ENCODE peak calls at places on chromosomes 6 and 20, in nine cellular contexts. U is NT2/D1; A is naive thymus-derived CD4-positive, alpha-beta T cell; C is GM23338; E is CD8-positive, alpha-beta T cell; M is aorta; Z is OCI-LY7; X is heart left ventricle; V is cardiac muscle cell. H is an unnamed sample. For H3K4me1, the result is how much of the 10 kb centered on the place peaks cover.

GRCh38 chr6:155436981-155437749 is 18.5 kb downstream of the NOX3 start:
- DNase-seq in C (no peak), E (no peak), X (no peak), Z (no peak), M (no peak), U (no peak), A (no peak), V (peak), H (no peak)

GRCh38 chr20:37361336-37361735 is 15.4 kb downstream of the SRC start:
- DNase-seq in U (no peak), A (no peak), E (no peak), V (no peak), C (no peak), Z (no peak), X (no peak), M (peak), H (no peak)

GRCh38 chr20:18524646-18525045 is 16.9 kb downstream of the SEC23B start:
- DNase-seq in U (no peak), E (no peak), V (peak), Z (no peak), C (no peak), A (no peak), X (no peak), M (no peak), H (no peak)

GRCh38 chr6:132749111-132749510 is 8.6 kb downstream of the VNN2 start:
- DNase-seq in X (no peak), M (no peak), A (no peak), C (no peak), U (no peak), E (no peak), V (peak), Z (no peak), H (no peak)

GRCh38 chr6:1701668-1702353 is 92.1 kb downstream of the FOXC1 start:
- DNase-seq in M (peak), Z (no peak), V (peak), U (no peak), C (peak), E (no peak), X (no peak), A (no peak), H (no peak)

GRCh38 chr6:56949925-56950495 is 4.9 kb upstream of the BEND6 start:
- DNase-seq in X (no peak), U (no peak), E (no peak), V (peak), A (no peak), C (no peak), Z (no peak), M (no peak), H (no peak)

GRCh38 chr6:33815854-33816253 is 12.1 kb upstream of the MLN start:
- DNase-seq in X (no peak), Z (peak), M (no peak), A (no peak), C (peak), E (no peak), U (no peak), V (peak), H (no peak)

GRCh38 chr6:167153523-167153959 is 4.2 kb downstream of the GPR31 start:
- DNase-seq in E (no peak), C (no peak), A (no peak), X (no peak), V (peak), M (no peak), U (no peak), Z (peak), H (no peak)

GRCh38 chr6:17269840-17270239 is 11.3 kb upstream of the RBM24 start:
- DNase-seq in E (no peak), V (no peak), X (no peak), M (no peak), A (no peak), U (no peak), Z (no peak), C (no peak), H (no peak)

GRCh38 chr6:122154912-122155516 is 244.4 kb upstream of the HSF2 start:
- DNase-seq in E (no peak), Z (no peak), A (no peak), X (peak), C (peak), U (no peak), V (no peak), M (no peak), H (no peak)

GRCh38 chr6:11978169-11978987 is 33.7 kb upstream of the HIVEP1 start:
- DNase-seq in C (no peak), A (no peak), E (no peak), Z (no peak), U (no peak), V (no peak), M (no peak), X (no peak), H (no peak)

GRCh38 chr20:40493071-40493470 is 196.0 kb downstream of the MAFB start:
- DNase-seq in Z (no peak), A (no peak), E (no peak), C (no peak), V (peak), U (no peak), X (peak), M (peak), H (peak)

GRCh38 chr6:166104107-166104506 is 63.5 kb downstream of the TBXT start:
- DNase-seq in U (no peak), X (no peak), M (no peak), A (no peak), V (peak), C (no peak), Z (no peak), E (no peak), H (no peak)

GRCh38 chr6:138400326-138400725 is 3.7 kb upstream of the HEBP2 start:
- DNase-seq in X (no peak), M (no peak), Z (no peak), E (no peak), C (no peak), U (no peak), A (no peak), V (no peak), H (no peak)

GRCh38 chr20:59783020-59784010 is 150.1 kb downstream of the SYCP2 start:
- DNase-seq in Z (peak), V (peak), X (peak), C (peak), M (peak), U (peak), E (peak), A (no peak), H (peak)

DNA sequence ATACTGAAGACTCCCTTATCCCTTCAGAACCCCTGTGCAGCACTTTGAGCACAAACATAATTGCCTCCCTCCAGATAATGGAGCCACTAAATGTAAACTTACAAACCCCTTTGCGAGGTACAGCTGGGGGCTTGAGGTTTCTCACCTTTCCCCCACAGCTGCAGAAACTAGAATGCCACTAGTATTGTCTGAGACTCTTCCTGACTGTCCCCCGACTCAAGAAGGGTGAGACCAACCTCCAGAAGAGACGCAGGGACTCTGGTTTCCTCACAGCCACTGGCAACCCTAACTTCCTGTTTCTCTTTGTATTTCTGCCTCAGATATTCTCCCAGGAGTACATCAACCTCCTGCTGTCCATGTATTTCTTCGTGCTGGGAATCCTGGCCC is 23.6 kb downstream of the HM13 start:
- DNase-seq in C (no peak), M (no peak), X (no peak), E (no peak), Z (no peak), U (no peak), V (no peak), A (no peak), H (no peak)
- H3K4me1 ChIP-seq in C (under half), M (under half), X (under half), E (under half), Z (under half), U (under half), V (under half), A (under half), H (under half)

GRCh38 chr6:30152910-30153309 is 8.1 kb downstream of the TRIM10 start:
- DNase-seq in V (no peak), E (no peak), M (no peak), X (no peak), C (no peak), A (no peak), Z (no peak), U (no peak), H (no peak)
- H3K4me3 ChIP-seq in V (no peak), E (no peak), M (no peak), X (no peak), C (no peak), A (no peak), Z (no peak), U (no peak), H (no peak)

GRCh38 chr6:158568549-158568948 is 8.7 kb downstream of the TMEM181 start:
- DNase-seq in M (no peak), Z (no peak), A (no peak), E (no peak), V (no peak), C (no peak), X (no peak), U (no peak), H (no peak)
- H3K4me1 ChIP-seq in M (under half), Z (under half), A (half or more), E (under half), V (under half), C (under half), X (under half), U (under half), H (under half)

GRCh38 chr6:27163858-27164257 is 83.6 kb upstream of the PRSS16 start:
- DNase-seq in V (no peak), E (no peak), M (no peak), A (no peak), U (no peak), C (no peak), X (no peak), Z (no peak), H (no peak)

GRCh38 chr6:27161603-27161945 is 85.9 kb upstream of the PRSS16 start:
- DNase-seq in C (no peak), U (no peak), X (no peak), M (no peak), Z (no peak), E (no peak), V (no peak), A (no peak), H (no peak)

GRCh38 chr6:27161115-27161514 is 86.4 kb upstream of the PRSS16 start:
- DNase-seq in X (no peak), A (no peak), E (no peak), Z (no peak), C (peak), M (no peak), V (no peak), U (no peak), H (no peak)

GRCh38 chr6:27159725-27160124 is 87.8 kb upstream of the PRSS16 start:
- DNase-seq in V (no peak), E (no peak), Z (no peak), U (no peak), C (no peak), A (no peak), X (no peak), M (no peak), H (no peak)

DNA sequence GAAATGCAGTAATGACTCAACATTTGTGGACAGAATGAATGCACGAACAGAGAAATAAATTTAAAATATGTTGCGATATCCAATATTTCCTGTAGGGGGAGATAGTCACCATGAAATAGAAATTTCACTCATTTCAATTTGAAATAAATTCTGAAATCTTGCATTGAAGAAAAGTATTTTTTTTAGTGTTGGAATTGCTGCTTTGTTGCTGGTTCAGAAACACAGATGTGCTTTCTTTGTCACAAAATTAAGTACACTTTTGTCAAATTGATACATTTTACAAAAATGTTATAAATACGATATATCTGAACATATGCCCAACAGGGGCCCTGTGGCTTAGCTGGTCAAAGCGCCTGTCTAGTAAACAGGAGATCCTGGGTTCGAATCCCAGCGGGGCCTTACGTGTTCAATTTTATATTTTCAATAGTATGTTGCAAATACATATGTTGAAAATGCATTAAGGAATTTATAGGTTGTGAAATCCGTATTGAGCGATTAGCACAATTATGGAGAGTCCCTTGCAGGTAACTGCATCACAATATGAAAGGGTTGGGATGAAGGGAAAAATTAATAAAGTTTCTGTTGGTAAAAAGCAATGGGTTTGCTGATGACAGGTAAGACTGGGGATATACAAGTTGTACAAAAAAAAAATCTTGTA is 85.4 kb upstream of the PRSS16 start:
- DNase-seq in V (peak), E (no peak), X (no peak), M (no peak), Z (peak), C (peak), A (no peak), U (no peak), H (no peak)
- H3K4me3 ChIP-seq in V (no peak), E (no peak), X (no peak), M (no peak), Z (no peak), C (peak), A (no peak), U (no peak), H (no peak)

GRCh38 chr20:1392693-1393506 is at the start of gene FKBP1A:
- DNase-seq in M (peak), V (peak), C (peak), U (peak), X (peak), Z (peak), A (peak), E (peak), H (peak)

GRCh38 chr20:1393507-1393882 is 641 bp upstream of the FKBP1A start:
- DNase-seq in U (no peak), E (no peak), Z (no peak), X (no peak), M (no peak), C (no peak), V (no peak), A (no peak), H (no peak)

GRCh38 chr20:1392443-1392692 is 486 bp downstream of the FKBP1A start:
- DNase-seq in Z (no peak), X (no peak), E (no peak), U (no peak), V (no peak), C (peak), M (peak), A (no peak), H (no peak)

GRCh38 chr20:1390552-1391403 is 2.1 kb downstream of the FKBP1A start:
- DNase-seq in A (no peak), C (no peak), V (no peak), E (no peak), X (no peak), Z (no peak), U (no peak), M (no peak), H (no peak)

DNA sequence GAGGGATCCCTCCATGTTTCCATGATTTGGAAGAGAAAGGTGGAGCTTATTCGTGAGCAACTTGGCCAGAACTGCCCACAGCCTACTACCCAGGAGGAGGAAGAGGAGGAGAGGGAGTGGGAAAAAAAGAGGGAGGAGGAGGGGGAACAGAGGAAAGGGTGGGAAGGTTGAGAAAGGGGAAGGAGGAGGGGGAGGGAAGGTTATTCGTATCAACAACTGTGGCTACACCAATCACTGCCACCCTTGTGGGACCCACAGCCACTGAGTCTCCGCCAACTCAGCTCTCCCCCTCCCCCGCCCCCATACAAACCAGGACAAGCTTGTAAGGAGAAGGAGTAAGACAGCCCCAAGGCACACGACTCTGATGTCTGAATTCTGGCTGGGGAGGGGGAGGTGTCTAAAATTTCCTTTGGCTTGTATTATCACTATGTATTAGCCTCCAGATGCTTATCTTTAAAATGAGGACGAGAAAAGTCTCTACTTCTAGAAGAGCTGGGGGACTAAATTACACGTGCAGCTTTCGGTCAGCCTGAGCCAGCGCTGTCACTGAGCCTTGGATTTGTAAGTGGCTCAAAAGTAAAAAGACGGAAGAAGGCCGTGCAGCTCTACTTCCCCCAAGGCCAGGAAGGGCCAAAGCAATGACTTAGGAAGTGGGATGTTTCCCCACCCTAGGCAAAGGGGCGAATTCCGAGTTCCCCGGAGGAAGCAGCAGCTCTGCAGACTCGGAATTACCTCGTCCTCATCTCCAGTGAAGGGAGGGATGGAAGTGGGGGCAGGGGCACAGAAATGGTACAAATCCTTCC is 1.0 kb downstream of the FKBP1A start:
- DNase-seq in U (no peak), C (peak), A (no peak), M (no peak), Z (peak), E (no peak), V (peak), X (no peak), H (no peak)
- H3K4me1 ChIP-seq in U (under half), C (under half), A (under half), M (under half), Z (under half), E (half or more), V (under half), X (under half), H (half or more)

H was measured in psoas muscle.